ENCODE peak calls at places on chromosomes 11 and 22, in four cellular contexts. Q is stimulated activated CD8-positive, alpha-beta memory T cell treated with anti-CD3 and anti-CD28 coated beads, Interleukin-4, amount 100 ng/mL, for 4 hours; H is Calu3; G is neural progenitor cell. V is an unnamed sample.

GRCh38 chr11:66478823-66479740 is 1.2 kb upstream of the DPP3 start:
- DNase-seq in Q (no peak), H (peak; percentile 42), G (peak; percentile 60), V (peak; percentile 58)

GRCh38 chr11:118916842-118917388 is 8.8 kb downstream of the BCL9L start:
- DNase-seq in Q (no peak), H (no peak), G (peak; percentile 79), V (peak; percentile 90)

GRCh38 chr22:19806213-19807160 is 45.9 kb downstream of the TBX1 start:
- DNase-seq in Q (no peak), H (peak; percentile 89), G (no peak), V (peak; percentile 21)

GRCh38 chr11:85406841-85407240 is 220.3 kb downstream of the DLG2 start:
- DNase-seq in Q (no peak), H (no peak), G (no peak), V (no peak)

GRCh38 chr11:123494195-123495050 is 64.4 kb downstream of the GRAMD1B start:
- DNase-seq in Q (no peak), H (no peak), G (peak; percentile 80), V (no peak)

GRCh38 chr11:81497202-81497804 is 1236.4 kb downstream of the FAM181B start:
- DNase-seq in Q (no peak), H (peak; percentile 0), G (peak; percentile 65), V (peak; percentile 28)

GRCh38 chr11:46917109-46918086 is 952 bp downstream of the LRP4 start:
- DNase-seq in Q (no peak), H (no peak), G (peak; percentile 50), V (no peak)

GRCh38 chr22:23518381-23519187 is 61.5 kb downstream of the IGLL1 start:
- DNase-seq in Q (no peak), H (no peak), G (peak; percentile 32), V (no peak)

GRCh38 chr11:63448646-63449045 is 42.3 kb downstream of the PLAAT5 start:
- DNase-seq in Q (no peak), H (no peak), G (no peak), V (no peak)

GRCh38 chr22:24830205-24830979 is 24.4 kb downstream of the SGSM1 start:
- DNase-seq in Q (no peak), H (no peak), G (peak; percentile 28), V (no peak)

GRCh38 chr22:25488244-25489020 is 76.0 kb upstream of the GRK3 start:
- DNase-seq in Q (peak; percentile 5), H (peak; percentile 86), G (no peak), V (peak; percentile 92)

GRCh38 chr11:125980421-125980820 is 34.6 kb downstream of the VSIG10L2 start:
- DNase-seq in Q (no peak), H (no peak), G (peak; percentile 12), V (no peak)

GRCh38 chr22:46549971-46550641 is 12.7 kb upstream of the CELSR1 start:
- DNase-seq in Q (no peak), H (no peak), G (no peak), V (no peak)

GRCh38 chr11:78935408-78936101 is 360.9 kb upstream of the NARS2 start:
- DNase-seq in Q (no peak), H (no peak), G (no peak), V (no peak)

GRCh38 chr11:9351956-9352355 is 32.5 kb upstream of the IPO7 start:
- DNase-seq in Q (no peak), H (no peak), G (no peak), V (peak; percentile 78)

GRCh38 chr11:126304457-126305072 is 705 bp downstream of the DCPS start:
- DNase-seq in Q (no peak), H (no peak), G (no peak), V (no peak)

GRCh38 chr11:122863704-122864326 is 18.7 kb upstream of the JHY start:
- DNase-seq in Q (no peak), H (peak; percentile 37), G (peak; percentile 55), V (peak; percentile 45)

GRCh38 chr11:116283300-116283699 is 489.5 kb downstream of the BUD13 start:
- DNase-seq in Q (no peak), H (no peak), G (no peak), V (no peak)

GRCh38 chr11:67484847-67485311 is 2.1 kb downstream of the AIP start:
- DNase-seq in Q (no peak), H (no peak), G (no peak), V (no peak)

GRCh38 chr11:3127706-3128355 is 37.3 kb downstream of the OSBPL5 start:
- DNase-seq in Q (no peak), H (no peak), G (no peak), V (no peak)

GRCh38 chr11:101870510-101870909 is 44.3 kb upstream of the CEP126 start:
- DNase-seq in Q (no peak), H (no peak), G (no peak), V (peak; percentile 69)

GRCh38 chr11:27227744-27228143 is 135.3 kb downstream of the CCDC34 start:
- DNase-seq in Q (no peak), H (no peak), G (no peak), V (no peak)

GRCh38 chr11:79243412-79244174 is 197.2 kb downstream of the TENM4 start:
- DNase-seq in Q (no peak), H (no peak), G (no peak), V (no peak)

GRCh38 chr11:32045456-32045855 is 45.4 kb upstream of the RCN1 start:
- DNase-seq in Q (no peak), H (no peak), G (no peak), V (no peak)

GRCh38 chr11:72243567-72244316 is at the start of gene PHOX2A:
- DNase-seq in Q (no peak), H (no peak), G (peak; percentile 69), V (no peak)

GRCh38 chr11:42770444-42771065 is 541.2 kb upstream of the API5 start:
- DNase-seq in Q (no peak), H (no peak), G (peak; percentile 56), V (peak; percentile 12)

GRCh38 chr11:78514922-78515502 is 59.7 kb downstream of the NARS2 start:
- DNase-seq in Q (no peak), H (no peak), G (no peak), V (no peak)

GRCh38 chr11:16678466-16679116 is 59.9 kb upstream of the C11orf58 start:
- DNase-seq in Q (no peak), H (no peak), G (no peak), V (no peak)

GRCh38 chr11:57501951-57502350 is 13.6 kb downstream of the SLC43A1 start:
- DNase-seq in Q (no peak), H (no peak), G (no peak), V (peak; percentile 79)

GRCh38 chr11:704799-705645 is 1.0 kb upstream of the EPS8L2 start:
- DNase-seq in Q (no peak), H (peak; percentile 84), G (no peak), V (no peak)

GRCh38 chr11:116168459-116168787 is 604.4 kb downstream of the BUD13 start:
- DNase-seq in Q (no peak), H (no peak), G (no peak), V (no peak)

GRCh38 chr22:46057206-46057605 is 80.2 kb upstream of the WNT7B start:
- DNase-seq in Q (no peak), H (no peak), G (no peak), V (peak; percentile 52)

V was measured in M059J.